ENCODE peak calls at places on chromosomes 16 and 17, in four cellular contexts. W is WTC11, O is NCI-H526, T is HFF-Myc. K is an unnamed sample.

GRCh38 chr16:74573622-74574021 is 33.3 kb downstream of the GLG1 start:
- DNase-seq in W (no peak), O (no peak), T (no peak), K (no peak)

GRCh38 chr17:39166437-39167335 is 725 bp upstream of the ARL5C start:
- DNase-seq in W (no peak), O (no peak), T (no peak), K (no peak)

GRCh38 chr16:2339521-2340484 is 725 bp downstream of the ABCA3 start:
- DNase-seq in W (peak), O (peak), T (no peak), K (peak)

GRCh38 chr17:30401097-30401496 is 22.4 kb downstream of the CPD start:
- DNase-seq in W (no peak), O (no peak), T (no peak), K (no peak)

GRCh38 chr16:29784157-29784556 is 6.1 kb downstream of the ZG16 start:
- DNase-seq in W (no peak), O (no peak), T (no peak), K (no peak)

GRCh38 chr17:53950207-53950857 is 127.6 kb downstream of the KIF2B start:
- DNase-seq in W (peak), O (peak), T (no peak), K (no peak)

GRCh38 chr16:17798721-17799120 is 328.0 kb upstream of the XYLT1 start:
- DNase-seq in W (no peak), O (no peak), T (no peak), K (no peak)

GRCh38 chr17:82272495-82273326 is 789 bp downstream of the CSNK1D start:
- DNase-seq in W (peak), O (peak), T (no peak), K (peak)

GRCh38 chr17:13297198-13297597 is 279.4 kb upstream of the ELAC2 start:
- DNase-seq in W (no peak), O (no peak), T (no peak), K (no peak)

K was measured in posterior cingulate gyrus.